ENCODE peak calls at places on chromosomes 16 and 17, in five cellular contexts. One of them, this sample, is unnamed.

GRCh38 chr16:83652898-83653297 is 154.9 kb upstream of the HSBP1 start:
- DNase-seq in lower lobe of right lung: no peak
- DNase-seq in pancreas: no peak
- DNase-seq in Calu3: no peak
- DNase-seq in A549: no peak
- DNase-seq in this sample: no peak

GRCh38 chr16:56883586-56883985 is 18.6 kb downstream of the SLC12A3 start:
- DNase-seq in lower lobe of right lung: no peak
- DNase-seq in pancreas: no peak
- DNase-seq in Calu3: no peak
- DNase-seq in A549: no peak
- DNase-seq in this sample: no peak

GRCh38 chr17:61869138-61869537 is 5.8 kb upstream of the BRIP1 start:
- DNase-seq in lower lobe of right lung: no peak
- DNase-seq in pancreas: no peak
- DNase-seq in Calu3: no peak
- DNase-seq in A549: no peak
- DNase-seq in this sample: no peak

GRCh38 chr17:179066-179432 is 2.4 kb downstream of the DOC2B start:
- DNase-seq in lower lobe of right lung: no peak
- DNase-seq in pancreas: peak
- DNase-seq in Calu3: no peak
- DNase-seq in A549: no peak
- DNase-seq in this sample: no peak

GRCh38 chr16:14955546-14956231 is 18.4 kb downstream of the NPIPA1 start:
- DNase-seq in lower lobe of right lung: no peak
- DNase-seq in pancreas: no peak
- DNase-seq in Calu3: no peak
- DNase-seq in A549: no peak
- DNase-seq in this sample: no peak

GRCh38 chr16:27083861-27084261 is 17.1 kb downstream of the C16orf82 start:
- DNase-seq in lower lobe of right lung: no peak
- DNase-seq in pancreas: no peak
- DNase-seq in Calu3: no peak
- DNase-seq in A549: no peak
- DNase-seq in this sample: no peak

GRCh38 chr16:56565023-56565477 is at the start of gene MT4:
- DNase-seq in lower lobe of right lung: no peak
- DNase-seq in pancreas: no peak
- DNase-seq in Calu3: no peak
- DNase-seq in A549: no peak
- DNase-seq in this sample: no peak

GRCh38 chr16:14011846-14012245 is 59.3 kb upstream of the MRTFB start:
- DNase-seq in lower lobe of right lung: no peak
- DNase-seq in pancreas: peak
- DNase-seq in Calu3: no peak
- DNase-seq in A549: no peak
- DNase-seq in this sample: no peak

GRCh38 chr17:59899099-59899498 is 6.2 kb downstream of the RPS6KB1 start:
- DNase-seq in lower lobe of right lung: no peak
- DNase-seq in pancreas: no peak
- DNase-seq in Calu3: no peak
- DNase-seq in A549: no peak
- DNase-seq in this sample: peak

GRCh38 chr17:61158372-61158771 is 241.3 kb upstream of the TBX2 start:
- DNase-seq in lower lobe of right lung: no peak
- DNase-seq in pancreas: no peak
- DNase-seq in Calu3: no peak
- DNase-seq in A549: no peak
- DNase-seq in this sample: no peak

GRCh38 chr17:19646788-19647696 is 1.5 kb upstream of the ALDH3A2 start:
- DNase-seq in lower lobe of right lung: no peak
- DNase-seq in pancreas: peak
- DNase-seq in Calu3: peak
- DNase-seq in A549: no peak
- DNase-seq in this sample: no peak

GRCh38 chr17:19651461-19652238 is 3.1 kb downstream of the ALDH3A2 start:
- DNase-seq in lower lobe of right lung: no peak
- DNase-seq in pancreas: no peak
- DNase-seq in Calu3: no peak
- DNase-seq in A549: no peak
- DNase-seq in this sample: no peak

GRCh38 chr17:19647697-19648474 is 665 bp upstream of the ALDH3A2 start:
- DNase-seq in lower lobe of right lung: peak
- DNase-seq in pancreas: peak
- DNase-seq in Calu3: peak
- DNase-seq in A549: peak
- DNase-seq in this sample: peak

GRCh38 chr17:19650826-19651225 is 2.3 kb downstream of the ALDH3A2 start:
- DNase-seq in lower lobe of right lung: no peak
- DNase-seq in pancreas: no peak
- DNase-seq in Calu3: no peak
- DNase-seq in A549: no peak
- DNase-seq in this sample: no peak

GRCh38 chr17:19648475-19649406 is at the start of gene ALDH3A2:
- DNase-seq in lower lobe of right lung: peak
- DNase-seq in pancreas: peak
- DNase-seq in Calu3: peak
- DNase-seq in A549: peak
- DNase-seq in this sample: peak
- TF ChIP-seq CTCF in lower lobe of right lung: peak
- TF ChIP-seq CTCF in pancreas: no peak
- TF ChIP-seq CTCF in Calu3: no peak
- TF ChIP-seq CTCF in A549: peak
- TF ChIP-seq CTCF in this sample: no peak

DNA sequence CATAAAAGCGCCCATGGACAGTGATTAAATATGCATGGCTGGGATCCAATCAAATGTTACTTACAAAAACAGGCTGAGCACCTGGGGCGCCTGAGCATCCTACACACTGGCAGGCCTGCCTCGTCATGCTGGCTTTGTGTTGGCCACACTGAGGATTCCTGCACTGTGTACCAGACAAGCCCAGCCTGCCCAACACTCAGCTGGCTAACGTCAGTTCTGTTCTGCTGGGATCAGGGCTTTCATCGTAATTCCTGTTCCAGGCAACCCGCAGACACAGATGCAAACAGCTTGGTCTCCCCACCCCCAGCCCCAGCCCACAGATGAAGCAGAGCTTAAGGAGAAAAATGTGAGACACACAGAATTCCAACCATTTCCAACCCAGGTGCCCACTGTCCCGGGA is 30.7 kb downstream of the PIMREG start:
- DNase-seq in lower lobe of right lung: no peak
- DNase-seq in pancreas: no peak
- DNase-seq in Calu3: no peak
- DNase-seq in A549: no peak
- DNase-seq in this sample: no peak
- TF ChIP-seq CTCF in lower lobe of right lung: no peak
- TF ChIP-seq CTCF in pancreas: no peak
- TF ChIP-seq CTCF in Calu3: no peak
- TF ChIP-seq CTCF in A549: no peak
- TF ChIP-seq CTCF in this sample: no peak

DNA sequence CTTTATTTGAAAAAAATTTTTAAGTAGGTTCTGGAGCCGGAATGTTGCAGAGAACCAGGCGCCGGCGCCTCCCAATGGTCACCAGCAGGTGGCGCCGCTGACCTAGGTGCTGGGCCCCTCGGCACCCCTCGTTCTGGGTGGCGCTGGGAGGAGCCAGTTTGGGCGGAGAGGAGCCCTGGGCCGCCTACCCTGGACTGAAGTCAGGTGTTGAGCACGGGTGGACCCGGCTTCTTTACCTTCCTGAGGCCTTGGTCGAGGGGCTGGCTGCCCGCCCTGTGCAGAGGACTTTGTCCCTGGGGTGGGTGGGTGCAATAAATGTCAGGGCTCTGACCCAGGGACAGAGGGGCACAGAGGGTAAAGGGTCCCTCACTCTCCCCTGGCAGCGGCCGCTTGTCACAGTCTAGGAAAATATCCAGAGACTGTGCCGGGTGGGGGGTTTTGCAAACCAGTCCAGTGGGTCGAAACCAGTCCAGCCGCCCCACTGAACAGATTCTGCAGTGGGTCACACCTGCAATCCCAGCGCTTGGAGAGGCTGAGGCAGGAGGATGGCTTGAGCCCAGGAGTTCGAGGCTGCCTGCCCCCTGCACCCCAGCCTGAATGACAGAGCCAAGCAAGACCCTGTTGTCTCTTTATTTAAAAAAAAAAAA is 30.1 kb upstream of the TNFRSF13B start:
- DNase-seq in lower lobe of right lung: peak
- DNase-seq in pancreas: peak
- DNase-seq in Calu3: peak
- DNase-seq in A549: peak
- DNase-seq in this sample: peak
- TF ChIP-seq CTCF in lower lobe of right lung: peak
- TF ChIP-seq CTCF in pancreas: peak
- TF ChIP-seq CTCF in Calu3: peak
- TF ChIP-seq CTCF in A549: peak
- TF ChIP-seq CTCF in this sample: peak

GRCh38 chr16:48860341-48860740 is 250.4 kb upstream of the N4BP1 start:
- DNase-seq in lower lobe of right lung: no peak
- DNase-seq in pancreas: no peak
- DNase-seq in Calu3: no peak
- DNase-seq in A549: no peak
- DNase-seq in this sample: no peak

GRCh38 chr16:48862087-48862532 is 252.1 kb upstream of the N4BP1 start:
- DNase-seq in lower lobe of right lung: no peak
- DNase-seq in pancreas: no peak
- DNase-seq in Calu3: peak
- DNase-seq in A549: no peak
- DNase-seq in this sample: no peak

GRCh38 chr16:48865511-48865910 is 255.5 kb upstream of the N4BP1 start:
- DNase-seq in lower lobe of right lung: no peak
- DNase-seq in pancreas: no peak
- DNase-seq in Calu3: no peak
- DNase-seq in A549: no peak
- DNase-seq in this sample: no peak

GRCh38 chr16:48864055-48864454 is 254.1 kb upstream of the N4BP1 start:
- DNase-seq in lower lobe of right lung: no peak
- DNase-seq in pancreas: no peak
- DNase-seq in Calu3: no peak
- DNase-seq in A549: no peak
- DNase-seq in this sample: no peak
- TF ChIP-seq CTCF in lower lobe of right lung: no peak
- TF ChIP-seq CTCF in pancreas: no peak
- TF ChIP-seq CTCF in Calu3: no peak
- TF ChIP-seq CTCF in A549: no peak
- TF ChIP-seq CTCF in this sample: no peak

GRCh38 chr17:48155889-48156670 is 48.5 kb downstream of the SNX11 start:
- DNase-seq in lower lobe of right lung: no peak
- DNase-seq in pancreas: no peak
- DNase-seq in Calu3: no peak
- DNase-seq in A549: no peak
- DNase-seq in this sample: no peak

GRCh38 chr17:48150602-48151001 is 43.0 kb downstream of the SNX11 start:
- DNase-seq in lower lobe of right lung: no peak
- DNase-seq in pancreas: no peak
- DNase-seq in Calu3: no peak
- DNase-seq in A549: no peak
- DNase-seq in this sample: no peak

GRCh38 chr17:48150107-48150463 is 42.5 kb downstream of the SNX11 start:
- DNase-seq in lower lobe of right lung: no peak
- DNase-seq in pancreas: no peak
- DNase-seq in Calu3: no peak
- DNase-seq in A549: no peak
- DNase-seq in this sample: no peak

GRCh38 chr17:48149174-48150106 is 41.9 kb downstream of the SNX11 start:
- DNase-seq in lower lobe of right lung: no peak
- DNase-seq in pancreas: no peak
- DNase-seq in Calu3: no peak
- DNase-seq in A549: no peak
- DNase-seq in this sample: no peak

GRCh38 chr17:48153711-48154642 is 46.4 kb downstream of the SNX11 start:
- DNase-seq in lower lobe of right lung: no peak
- DNase-seq in pancreas: peak
- DNase-seq in Calu3: peak
- DNase-seq in A549: peak
- DNase-seq in this sample: peak
- TF ChIP-seq CTCF in lower lobe of right lung: peak
- TF ChIP-seq CTCF in pancreas: peak
- TF ChIP-seq CTCF in Calu3: peak
- TF ChIP-seq CTCF in A549: peak
- TF ChIP-seq CTCF in this sample: peak

GRCh38 chr16:73878616-73879015 is 418.0 kb upstream of the PSMD7 start:
- DNase-seq in lower lobe of right lung: no peak
- DNase-seq in pancreas: no peak
- DNase-seq in Calu3: peak
- DNase-seq in A549: peak
- DNase-seq in this sample: peak
- TF ChIP-seq CTCF in lower lobe of right lung: peak
- TF ChIP-seq CTCF in pancreas: peak
- TF ChIP-seq CTCF in Calu3: peak
- TF ChIP-seq CTCF in A549: peak
- TF ChIP-seq CTCF in this sample: peak

GRCh38 chr17:79810138-79811027 is 13.5 kb upstream of the CBX8 start:
- DNase-seq in lower lobe of right lung: peak
- DNase-seq in pancreas: peak
- DNase-seq in Calu3: peak
- DNase-seq in A549: peak
- DNase-seq in this sample: peak

GRCh38 chr17:79809530-79810137 is 12.8 kb upstream of the CBX8 start:
- DNase-seq in lower lobe of right lung: no peak
- DNase-seq in pancreas: peak
- DNase-seq in Calu3: peak
- DNase-seq in A549: no peak
- DNase-seq in this sample: no peak

GRCh38 chr17:79806863-79807720 is 10.2 kb upstream of the CBX8 start:
- DNase-seq in lower lobe of right lung: no peak
- DNase-seq in pancreas: no peak
- DNase-seq in Calu3: no peak
- DNase-seq in A549: no peak
- DNase-seq in this sample: no peak

GRCh38 chr17:79811036-79811887 is 14.4 kb upstream of the CBX8 start:
- DNase-seq in lower lobe of right lung: no peak
- DNase-seq in pancreas: peak
- DNase-seq in Calu3: peak
- DNase-seq in A549: peak
- DNase-seq in this sample: peak

DNA sequence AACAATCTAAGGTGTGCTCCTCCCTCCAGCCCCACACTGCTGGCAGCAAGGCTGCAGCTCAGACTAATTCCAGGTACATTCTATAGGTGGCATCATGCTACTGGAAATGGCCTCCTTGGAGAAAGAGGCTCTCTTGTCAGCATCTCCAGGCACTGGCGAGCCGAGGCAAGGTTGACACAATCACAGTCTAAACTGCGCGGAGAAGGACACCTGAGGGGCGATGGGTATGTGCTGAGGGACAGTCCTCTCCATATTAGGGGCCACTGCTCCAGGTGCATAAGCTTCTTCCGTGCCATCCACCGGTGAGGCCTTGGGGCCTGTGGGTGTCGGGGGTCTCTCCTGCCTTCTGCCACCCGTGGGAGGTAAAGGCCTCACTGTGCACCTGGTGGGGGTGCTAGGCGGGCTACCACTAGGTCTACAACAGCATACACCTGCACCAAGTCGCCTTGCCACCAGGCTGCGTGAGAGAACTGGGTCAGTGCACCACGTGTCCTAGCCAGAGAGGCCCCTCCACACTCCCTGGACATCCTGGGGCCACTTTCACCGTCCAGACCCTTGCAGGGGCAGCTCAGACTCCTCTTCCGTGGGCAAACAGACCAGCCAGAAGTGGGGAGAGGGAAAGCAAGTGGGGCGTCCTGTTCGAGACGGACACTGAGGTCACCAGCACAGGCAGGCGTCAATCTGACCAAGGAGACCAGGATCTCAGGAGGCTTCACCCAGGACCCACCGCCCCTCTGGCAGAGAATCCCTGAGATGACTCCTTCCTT is 12.1 kb upstream of the CBX8 start:
- DNase-seq in lower lobe of right lung: no peak
- DNase-seq in pancreas: peak
- DNase-seq in Calu3: peak
- DNase-seq in A549: peak
- DNase-seq in this sample: peak
- TF ChIP-seq CTCF in lower lobe of right lung: peak
- TF ChIP-seq CTCF in pancreas: peak
- TF ChIP-seq CTCF in Calu3: peak
- TF ChIP-seq CTCF in A549: peak
- TF ChIP-seq CTCF in this sample: peak